ENCODE peak calls at places on chromosome 12, in four cellular contexts. C is GM20000, Y is cardiac muscle cell, U is Calu3. J is an unnamed sample.

GRCh38 chr12:47989666-47990065 is 14.6 kb downstream of the COL2A1 start:
- DNase-seq in U (no peak), C (no peak), Y (no peak), J (no peak)

GRCh38 chr12:30047499-30048262 is 263.9 kb upstream of the TMTC1 start:
- DNase-seq in U (no peak), Y (peak), C (no peak), J (no peak)

GRCh38 chr12:112944028-112944690 is 5.9 kb downstream of the OAS3 start:
- DNase-seq in C (no peak), Y (no peak), U (no peak), J (no peak)

GRCh38 chr12:105220929-105221290 is 15.1 kb downstream of the APPL2 start:
- DNase-seq in U (no peak), Y (no peak), C (no peak), J (no peak)

GRCh38 chr12:19739195-19739776 is 300.0 kb downstream of the AEBP2 start:
- DNase-seq in U (peak), Y (peak), C (peak), J (no peak)

GRCh38 chr12:2205961-2206360 is 153.2 kb downstream of the CACNA1C start:
- DNase-seq in U (no peak), Y (no peak), C (no peak), J (no peak)

GRCh38 chr12:31248815-31249214 is 77.1 kb downstream of the SINHCAF start:
- DNase-seq in Y (no peak), U (no peak), C (no peak), J (no peak)

GRCh38 chr12:95763809-95764253 is 26.7 kb downstream of the NTN4 start:
- DNase-seq in Y (no peak), C (no peak), U (peak), J (no peak)

GRCh38 chr12:10366875-10367274 is 23.0 kb downstream of the KLRK1 start:
- DNase-seq in Y (no peak), U (no peak), C (no peak), J (no peak)

GRCh38 chr12:9337656-9338055 is 129.5 kb upstream of the PZP start:
- DNase-seq in Y (no peak), C (no peak), U (no peak), J (no peak)

GRCh38 chr12:121494093-121494787 is 86.6 kb downstream of the KDM2B start:
- DNase-seq in Y (peak), C (peak), U (peak), J (peak)

GRCh38 chr12:88266851-88267360 is 124.8 kb downstream of the TMTC3 start:
- DNase-seq in Y (no peak), C (no peak), U (no peak), J (no peak)

GRCh38 chr12:132490481-132491348 is 764 bp downstream of the FBRSL1 start:
- DNase-seq in U (no peak), Y (peak), C (peak), J (no peak)

GRCh38 chr12:65756956-65757511 is 67.2 kb upstream of the HMGA2 start:
- DNase-seq in Y (no peak), C (peak), U (no peak), J (no peak)

GRCh38 chr12:117235261-117235660 is 45.0 kb upstream of the FBXO21 start:
- DNase-seq in Y (no peak), U (no peak), C (no peak), J (no peak)

GRCh38 chr12:131159660-131160059 is 206.0 kb downstream of the ADGRD1 start:
- DNase-seq in Y (peak), U (no peak), C (no peak), J (no peak)

GRCh38 chr12:115320967-115321366 is 637.0 kb upstream of the TBX3 start:
- DNase-seq in U (no peak), Y (no peak), C (no peak), J (no peak)

GRCh38 chr12:84986586-84986985 is 49.5 kb downstream of the TSPAN19 start:
- DNase-seq in Y (no peak), U (no peak), C (no peak), J (no peak)

GRCh38 chr12:50221228-50222008 is 54.2 kb upstream of the CERS5 start:
- DNase-seq in Y (peak), U (no peak), C (no peak), J (no peak)

GRCh38 chr12:15208871-15209656 is 12.2 kb downstream of the RERG start:
- DNase-seq in Y (no peak), C (no peak), U (no peak), J (no peak)

GRCh38 chr12:123427036-123427769 is 9.3 kb downstream of the RILPL2 start:
- DNase-seq in U (no peak), C (peak), Y (no peak), J (no peak)

GRCh38 chr12:68189766-68190700 is 30.5 kb upstream of the IFNG start:
- DNase-seq in Y (no peak), C (no peak), U (no peak), J (no peak)

GRCh38 chr12:19125325-19125724 is 4.2 kb upstream of the PLEKHA5 start:
- DNase-seq in C (no peak), Y (no peak), U (no peak), J (no peak)

DNA sequence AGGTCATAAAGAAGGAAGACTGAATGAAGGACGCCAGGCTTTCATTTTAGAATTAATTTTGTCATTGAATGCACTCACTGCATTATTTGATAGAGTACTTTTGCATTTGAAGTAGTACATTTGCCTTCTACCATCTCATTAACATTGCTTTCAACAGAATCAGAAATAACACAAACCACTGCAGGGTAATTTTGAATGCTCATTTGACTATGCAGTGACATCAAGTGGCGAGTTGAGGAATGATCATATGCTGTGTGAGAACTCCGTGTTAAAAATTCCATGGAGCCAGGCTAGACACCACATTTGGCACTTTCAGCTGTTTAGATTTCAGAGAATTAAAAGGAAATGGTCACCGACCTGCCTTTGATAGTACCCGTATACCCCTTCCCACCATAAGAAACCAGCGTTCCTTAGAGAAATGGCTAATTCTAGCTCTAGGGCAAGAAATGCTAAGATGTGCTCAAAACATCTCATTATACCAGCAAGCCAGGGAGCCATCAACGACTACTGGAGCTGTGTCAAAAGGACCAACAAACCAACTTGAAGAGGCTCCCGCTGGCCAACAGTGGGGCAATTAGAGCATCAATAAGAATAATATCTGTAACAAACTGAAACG is 16.5 kb downstream of the HEBP1 start:
- DNase-seq in Y (peak), U (peak), C (no peak), J (no peak)
- TF ChIP-seq CTCF in Y (peak), U (peak), C (no peak), J (peak)

DNA sequence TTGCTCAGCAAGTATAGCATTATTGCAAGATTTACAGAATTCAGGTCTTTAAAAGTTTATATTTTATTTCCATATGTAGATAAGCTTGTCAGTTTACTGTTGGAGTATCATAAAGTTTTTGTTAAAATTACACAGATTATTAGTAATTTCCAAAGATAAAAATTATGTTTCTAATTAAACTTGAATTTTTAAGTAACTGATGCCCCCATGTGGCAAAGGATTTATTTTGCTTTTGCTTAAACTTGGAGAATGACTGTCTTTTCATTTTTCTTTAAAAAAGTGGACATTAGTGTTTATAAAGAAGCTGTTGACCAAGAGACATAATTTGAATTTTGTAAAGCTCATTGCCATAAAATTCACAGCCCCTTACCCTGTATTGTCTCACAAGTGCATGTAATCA is 45.8 kb downstream of the ETNK1 start:
- DNase-seq in C (no peak), Y (no peak), U (no peak), J (no peak)
- TF ChIP-seq CTCF in C (no peak), Y (peak), U (no peak), J (no peak)

GRCh38 chr12:124898200-124898950 is 16.1 kb downstream of the UBC start:
- DNase-seq in Y (peak), C (peak), U (peak), J (peak)
- TF ChIP-seq CTCF in Y (peak), C (peak), U (peak), J (no peak)

DNA sequence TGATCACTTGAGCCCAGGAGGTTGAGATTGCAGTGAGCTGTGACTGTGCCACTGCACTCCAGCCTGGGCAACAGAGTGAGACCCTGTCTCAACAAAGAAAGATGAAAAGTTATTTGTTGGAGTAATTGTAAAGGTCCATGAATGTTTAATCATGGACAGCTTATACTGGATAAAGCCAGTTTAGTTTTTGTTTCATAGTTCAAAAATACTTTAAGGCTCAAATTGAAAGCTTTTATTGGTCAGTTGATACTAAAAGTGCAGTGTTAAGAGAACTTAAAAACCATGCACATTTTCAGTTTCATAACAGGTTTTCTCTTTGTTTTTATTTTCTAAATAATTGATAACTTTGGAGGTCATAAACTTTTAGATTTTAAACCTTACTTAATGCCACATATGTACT is 108.4 kb downstream of the MON2 start:
- DNase-seq in U (no peak), C (peak), Y (no peak), J (no peak)
- TF ChIP-seq CTCF in U (no peak), C (no peak), Y (no peak), J (no peak)

GRCh38 chr12:127450822-127451221 is 816.1 kb upstream of the TMEM132C start:
- DNase-seq in C (no peak), Y (no peak), U (no peak), J (no peak)
- TF ChIP-seq CTCF in C (no peak), Y (no peak), U (no peak), J (no peak)

J was measured in glutamatergic neuron.